ENCODE peak calls at places on chromosomes 16 and 17, in nine cellular contexts. Y, T, P, S, U, G, L, Z and M are unnamed samples. For H3K4me1, the result is how much of the 10 kb centered on the place peaks cover.

GRCh38 chr17:4365628-4366311 is 705 bp downstream of the UBE2G1 start:
- DNase-seq in G (peak), Y (no peak), P (peak), Z (peak), U (peak), T (no peak), S (no peak), L (no peak), M (no peak)

GRCh38 chr17:72465191-72466024 is 344.6 kb downstream of the SOX9 start:
- DNase-seq in U (no peak), S (peak), P (no peak), Y (no peak), Z (no peak), L (no peak), T (no peak), G (no peak), M (no peak)

GRCh38 chr16:11139624-11140375 is 116.2 kb downstream of the SOCS1 start:
- DNase-seq in S (no peak), Z (no peak), G (no peak), T (no peak), U (no peak), Y (no peak), P (peak), L (peak), M (no peak)

GRCh38 chr17:9445424-9445823 is 130.2 kb downstream of the STX8 start:
- DNase-seq in L (no peak), Z (no peak), P (no peak), T (no peak), U (no peak), S (no peak), G (no peak), Y (no peak), M (no peak)

GRCh38 chr16:64428463-64428862 is 693.4 kb downstream of the CDH11 start:
- DNase-seq in P (no peak), G (peak), T (no peak), L (no peak), U (no peak), Y (no peak), S (peak), Z (no peak), M (no peak)

GRCh38 chr17:41223821-41224220 is 2.6 kb upstream of the KRTAP9-2 start:
- DNase-seq in L (no peak), P (no peak), Y (no peak), G (no peak), T (no peak), Z (no peak), S (peak), U (no peak), M (no peak)

GRCh38 chr16:62692685-62693084 is 656.4 kb upstream of the CDH8 start:
- DNase-seq in Z (no peak), T (no peak), L (no peak), U (no peak), S (no peak), P (no peak), G (no peak), Y (no peak), M (no peak)

GRCh38 chr17:57866319-57866718 is 16.5 kb upstream of the MRPS23 start:
- DNase-seq in L (no peak), T (no peak), P (no peak), Y (no peak), U (no peak), S (no peak), Z (peak), G (no peak), M (no peak)

GRCh38 chr16:10979717-10980601 is 35.6 kb downstream of the CLEC16A start:
- DNase-seq in Z (peak), L (no peak), P (no peak), T (no peak), G (no peak), U (no peak), S (no peak), Y (no peak), M (peak)

GRCh38 chr16:64892843-64893242 is 229.0 kb downstream of the CDH11 start:
- DNase-seq in Z (no peak), P (no peak), G (no peak), U (no peak), S (peak), L (no peak), T (no peak), Y (no peak), M (no peak)

GRCh38 chr16:2154533-2155090 is 970 bp upstream of the TRAF7 start:
- DNase-seq in P (no peak), S (no peak), T (no peak), Y (no peak), Z (no peak), L (no peak), U (no peak), G (peak), M (peak)

GRCh38 chr16:87571868-87572244 is 30.5 kb upstream of the JPH3 start:
- DNase-seq in L (no peak), T (no peak), U (no peak), S (no peak), P (no peak), Z (no peak), Y (no peak), G (no peak), M (no peak)

GRCh38 chr17:80882323-80882722 is 109.3 kb upstream of the CHMP6 start:
- DNase-seq in Z (peak), G (no peak), S (no peak), P (no peak), L (no peak), Y (no peak), U (no peak), T (no peak), M (peak)

GRCh38 chr16:26365555-26365954 is 673.8 kb downstream of the HS3ST4 start:
- DNase-seq in Z (no peak), U (no peak), P (no peak), L (no peak), Y (no peak), G (no peak), T (no peak), S (no peak), M (no peak)

GRCh38 chr16:27434141-27435051 is 32.4 kb downstream of the IL21R start:
- DNase-seq in Y (no peak), S (no peak), T (no peak), P (no peak), L (no peak), G (no peak), U (peak), Z (peak), M (peak)

GRCh38 chr17:72510454-72511016 is 389.7 kb downstream of the SOX9 start:
- DNase-seq in L (no peak), Y (no peak), S (peak), Z (no peak), G (peak), P (no peak), U (no peak), T (no peak), M (no peak)

GRCh38 chr17:17030515-17031211 is 11.6 kb upstream of the MPRIP start:
- DNase-seq in U (no peak), S (no peak), L (no peak), Y (no peak), G (no peak), Z (no peak), P (no peak), T (no peak), M (no peak)

GRCh38 chr17:299546-299945 is 53.1 kb downstream of the RPH3AL start:
- DNase-seq in G (no peak), L (no peak), Z (peak), P (no peak), Y (no peak), T (no peak), U (no peak), S (no peak), M (peak)

GRCh38 chr16:89194340-89195311 is 5.7 kb downstream of the SLC22A31 start:
- DNase-seq in Z (no peak), T (no peak), L (no peak), U (no peak), Y (no peak), G (no peak), P (no peak), S (no peak), M (no peak)

GRCh38 chr17:9645858-9646555 is 690 bp downstream of the USP43 start:
- DNase-seq in G (no peak), P (peak), Y (no peak), L (no peak), S (no peak), Z (no peak), U (no peak), T (no peak), M (peak)

GRCh38 chr17:80152057-80152831 is 5.3 kb upstream of the EIF4A3 start:
- DNase-seq in L (no peak), T (no peak), Y (no peak), Z (peak), P (no peak), G (peak), U (no peak), S (peak), M (no peak)

GRCh38 chr17:49631496-49631895 is 46.4 kb downstream of the SPOP start:
- DNase-seq in U (no peak), L (no peak), Z (no peak), T (no peak), G (no peak), S (no peak), Y (no peak), P (no peak), M (no peak)

GRCh38 chr17:752620-753219 is 656 bp upstream of the GEMIN4 start:
- DNase-seq in Y (peak), G (no peak), Z (peak), S (peak), U (peak), P (peak), L (no peak), T (no peak), M (peak)

GRCh38 chr16:53007095-53007494 is 45.6 kb downstream of the CHD9NB start:
- DNase-seq in Z (no peak), G (peak), S (no peak), T (no peak), U (no peak), Y (no peak), L (no peak), P (peak), M (no peak)

GRCh38 chr16:50267651-50268050 is 1.3 kb downstream of the ADCY7 start:
- DNase-seq in Y (no peak), L (no peak), Z (peak), G (peak), U (no peak), S (no peak), P (no peak), T (no peak), M (peak)

GRCh38 chr16:88339926-88340754 is 42.6 kb upstream of the ZNF469 start:
- DNase-seq in P (no peak), G (no peak), Z (no peak), L (no peak), U (no peak), Y (no peak), T (no peak), S (no peak), M (peak)

GRCh38 chr17:51029568-51030463 is 90.9 kb downstream of the SPAG9 start:
- DNase-seq in S (peak), P (no peak), Y (no peak), T (no peak), U (no peak), L (peak), G (peak), Z (no peak), M (no peak)

GRCh38 chr17:80475949-80476876 is at the start of gene NPTX1:
- DNase-seq in G (no peak), L (peak), P (peak), S (no peak), T (no peak), Y (no peak), Z (no peak), U (no peak), M (no peak)

GRCh38 chr17:48241131-48241591 is 133.6 kb downstream of the SNX11 start:
- DNase-seq in G (no peak), U (peak), L (no peak), T (no peak), S (peak), P (no peak), Z (peak), Y (peak), M (peak)

GRCh38 chr17:77666881-77667395 is 291.6 kb upstream of the TNRC6C start:
- DNase-seq in U (no peak), G (peak), T (peak), P (no peak), S (no peak), Y (no peak), L (peak), Z (peak), M (no peak)

GRCh38 chr17:67754001-67754400 is 36.3 kb downstream of the NOL11 start:
- DNase-seq in G (no peak), T (no peak), Z (no peak), P (no peak), Y (no peak), U (no peak), S (no peak), L (no peak), M (no peak)

GRCh38 chr16:1764971-1765370 is 6.4 kb downstream of the NME3 start:
- DNase-seq in P (no peak), Z (no peak), L (no peak), Y (no peak), T (no peak), S (no peak), U (no peak), G (no peak), M (no peak)

GRCh38 chr16:90031186-90031930 is 12.1 kb upstream of the DBNDD1 start:
- DNase-seq in S (no peak), L (no peak), P (no peak), U (no peak), Z (no peak), T (no peak), Y (no peak), G (no peak), M (no peak)

GRCh38 chr16:16994831-16995230 is 475.9 kb downstream of the XYLT1 start:
- DNase-seq in S (no peak), P (peak), Z (no peak), L (no peak), Y (no peak), U (no peak), G (no peak), T (no peak), M (no peak)

GRCh38 chr16:83975646-83976260 is 7.7 kb downstream of the NECAB2 start:
- DNase-seq in S (no peak), L (no peak), Z (no peak), G (no peak), T (no peak), P (no peak), Y (no peak), U (no peak), M (no peak)

DNA sequence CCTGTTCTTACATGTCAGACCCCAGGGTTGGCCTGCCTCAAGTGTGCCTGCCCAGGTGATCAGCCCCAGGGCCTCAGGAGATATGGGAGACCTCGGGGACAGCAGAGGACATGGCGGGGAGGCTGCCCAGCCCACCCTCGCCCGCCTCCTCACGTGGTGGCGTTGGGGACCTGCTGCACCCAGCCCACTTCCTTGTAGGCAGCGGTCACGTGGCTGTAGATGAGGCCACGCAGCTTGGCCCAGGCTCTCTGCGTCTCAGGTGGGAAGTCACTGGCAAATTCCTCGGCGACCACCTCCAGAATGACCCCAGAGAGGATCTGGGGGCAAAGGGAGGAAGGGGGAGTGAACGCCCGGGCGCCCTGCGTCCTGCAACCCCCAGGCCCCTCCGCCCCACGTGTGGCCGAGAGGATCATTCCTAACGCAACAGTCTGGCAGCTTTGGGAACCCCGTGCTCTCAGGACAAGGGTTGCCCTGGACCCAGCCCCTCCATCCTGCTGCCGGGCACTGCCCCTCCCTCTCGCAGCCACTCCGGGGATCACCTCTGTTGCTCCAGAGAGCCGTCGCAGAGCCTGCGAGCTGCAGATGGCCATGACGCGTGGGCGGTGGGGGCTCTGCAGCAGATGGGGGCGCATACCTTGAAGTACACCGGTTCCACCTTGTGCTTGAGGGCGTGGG is 6.5 kb downstream of the CYGB start:
- DNase-seq in U (no peak), Y (no peak), G (no peak), L (no peak), T (no peak), Z (no peak), S (no peak), P (no peak), M (peak)
- H3K4me1 ChIP-seq in U (half or more), Y (under half), G (under half), L (under half), T (under half), Z (under half), S (under half), P (under half), M (under half)

GRCh38 chr17:69502488-69502887 is 88.0 kb downstream of the MAP2K6 start:
- DNase-seq in Z (no peak), L (no peak), U (no peak), T (no peak), G (no peak), Y (no peak), S (no peak), P (no peak), M (no peak)
- H3K4me3 ChIP-seq in Z (no peak), L (no peak), U (peak), T (no peak), G (peak), Y (peak), S (no peak), P (no peak), M (peak)

GRCh38 chr17:32331243-32332040 is 10.5 kb downstream of the C17orf75 start:
- DNase-seq in L (no peak), Z (no peak), P (no peak), U (no peak), T (no peak), Y (no peak), G (no peak), S (no peak), M (no peak)
- H3K4me1 ChIP-seq in L (under half), Z (under half), P (under half), U (under half), T (under half), Y (under half), G (under half), S (under half), M (under half)

GRCh38 chr16:15434079-15434424 is 336 bp upstream of the BMERB1 start:
- DNase-seq in Z (no peak), U (no peak), L (no peak), T (no peak), S (no peak), P (no peak), Y (no peak), G (no peak), M (no peak)
- H3K4me3 ChIP-seq in Z (peak), U (peak), L (peak), T (peak), S (peak), P (peak), Y (peak), G (no peak), M (peak)